ENCODE peak calls at places on chromosomes 7 and 10, in four cellular contexts. D is IMR-90, M is H9, S is trophoblast cell. X is an unnamed sample.

GRCh38 chr7:120583835-120584586 is 273.9 kb downstream of the TSPAN12 start:
- DNase-seq in D (peak), M (no peak), S (peak), X (peak)

GRCh38 chr7:44978511-44979366 is at the start of gene MYO1G:
- DNase-seq in D (no peak), M (no peak), S (no peak), X (no peak)

GRCh38 chr10:110042891-110043290 is 35.1 kb downstream of the ADD3 start:
- DNase-seq in D (no peak), M (no peak), S (no peak), X (no peak)

GRCh38 chr10:36888925-36889573 is 236.3 kb upstream of the ANKRD30A start:
- DNase-seq in D (peak), M (peak), S (peak), X (peak)

GRCh38 chr10:82037076-82037475 is 162.1 kb downstream of the NRG3 start:
- DNase-seq in D (no peak), M (no peak), S (no peak), X (no peak)

GRCh38 chr7:151764056-151764920 is 112.6 kb downstream of the PRKAG2 start:
- DNase-seq in D (no peak), M (no peak), S (no peak), X (no peak)

GRCh38 chr10:28425431-28425830 is 107.5 kb upstream of the WAC start:
- DNase-seq in D (no peak), M (no peak), S (no peak), X (no peak)

GRCh38 chr10:127612-128432 is 7.4 kb upstream of the ZMYND11 start:
- DNase-seq in D (no peak), M (no peak), S (no peak), X (no peak)

GRCh38 chr10:28875535-28876208 is 198.4 kb downstream of the BAMBI start:
- DNase-seq in D (peak), M (peak), S (peak), X (peak)

GRCh38 chr10:373516-374309 is 238.5 kb downstream of the ZMYND11 start:
- DNase-seq in D (peak), M (no peak), S (peak), X (peak)

GRCh38 chr10:331186-331585 is 195.9 kb downstream of the ZMYND11 start:
- DNase-seq in D (no peak), M (no peak), S (no peak), X (no peak)

GRCh38 chr7:33757563-33758165 is 147.7 kb upstream of the BMPER start:
- DNase-seq in D (peak), M (no peak), S (peak), X (peak)

GRCh38 chr10:105952153-105952552 is 1212.4 kb downstream of the SORCS1 start:
- DNase-seq in D (peak), M (peak), S (no peak), X (peak)

GRCh38 chr10:97633921-97634320 is 621 bp upstream of the MORN4 start:
- DNase-seq in D (no peak), M (peak), S (peak), X (no peak)

GRCh38 chr10:78756604-78757442 is 311.9 kb upstream of the ZMIZ1 start:
- DNase-seq in D (peak), M (no peak), S (peak), X (peak)

GRCh38 chr10:596725-597345 is 92.6 kb downstream of the DIP2C start:
- DNase-seq in D (no peak), M (no peak), S (no peak), X (no peak)

GRCh38 chr10:73648975-73649829 is 6.6 kb downstream of the SYNPO2L start:
- DNase-seq in D (peak), M (no peak), S (peak), X (no peak)

GRCh38 chr10:132776186-132776585 is 9.8 kb downstream of the NKX6-2 start:
- DNase-seq in D (no peak), M (no peak), S (no peak), X (no peak)

GRCh38 chr7:35003679-35004278 is 33.5 kb downstream of the DPY19L1 start:
- DNase-seq in D (peak), M (no peak), S (peak), X (peak)

GRCh38 chr10:52115823-52116222 is 198.3 kb upstream of the DKK1 start:
- DNase-seq in D (peak), M (no peak), S (no peak), X (no peak)

GRCh38 chr10:58241346-58241745 is 26.3 kb downstream of the IPMK start:
- DNase-seq in D (peak), M (no peak), S (no peak), X (no peak)

GRCh38 chr7:40232242-40232929 is 97.6 kb downstream of the SUGCT start:
- DNase-seq in D (peak), M (no peak), S (no peak), X (peak)

GRCh38 chr10:114691442-114691941 is 33.4 kb upstream of the ABLIM1 start:
- DNase-seq in D (peak), M (no peak), S (no peak), X (peak)

GRCh38 chr10:32205666-32206065 is 141.3 kb downstream of the EPC1 start:
- DNase-seq in D (peak), M (no peak), S (no peak), X (no peak)

GRCh38 chr7:98808751-98809460 is 60.9 kb downstream of the TMEM130 start:
- DNase-seq in D (no peak), M (no peak), S (no peak), X (no peak)

GRCh38 chr10:129761573-129761972 is 202.5 kb downstream of the EBF3 start:
- DNase-seq in D (no peak), M (peak), S (no peak), X (no peak)

GRCh38 chr10:128610113-128610512 is 483.9 kb upstream of the MKI67 start:
- DNase-seq in D (no peak), M (no peak), S (no peak), X (no peak)
- H3K14ac ChIP-seq in D (no peak), M (no peak), S (no peak), X (no peak)

GRCh38 chr7:50564630-50565558 is at the start of gene DDC:
- DNase-seq in D (no peak), M (no peak), S (no peak), X (no peak)

GRCh38 chr7:50564171-50564570 is 1.0 kb downstream of the DDC start:
- DNase-seq in D (no peak), M (no peak), S (no peak), X (no peak)

GRCh38 chr7:50565559-50565916 is 333 bp upstream of the DDC start:
- DNase-seq in D (no peak), M (no peak), S (no peak), X (no peak)

GRCh38 chr7:50560865-50561351 is 4.3 kb downstream of the DDC start:
- DNase-seq in D (no peak), M (no peak), S (no peak), X (no peak)

DNA sequence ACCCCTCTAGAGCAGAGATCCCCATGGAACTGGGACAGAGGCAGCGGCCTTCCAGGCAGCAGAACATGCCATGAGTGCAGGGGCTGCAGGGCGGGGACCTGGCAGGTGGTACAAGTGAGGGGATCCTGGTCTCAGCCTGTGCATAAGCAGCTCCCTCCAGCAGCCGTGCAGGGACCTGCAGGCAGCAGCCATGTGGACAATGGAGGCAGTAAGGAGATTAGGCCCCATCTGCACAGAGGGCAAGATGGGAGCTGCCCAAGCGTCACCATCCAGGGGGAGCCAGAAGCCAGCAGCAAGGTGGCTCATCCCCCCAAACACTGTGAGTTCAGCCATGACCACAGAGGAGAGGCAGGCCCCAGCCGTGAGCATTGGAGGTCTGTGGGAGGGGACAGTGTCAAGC is 3.1 kb downstream of the DDC start:
- DNase-seq in D (no peak), M (no peak), S (no peak), X (no peak)
- H3K14ac ChIP-seq in D (no peak), M (no peak), S (no peak), X (no peak)

DNA sequence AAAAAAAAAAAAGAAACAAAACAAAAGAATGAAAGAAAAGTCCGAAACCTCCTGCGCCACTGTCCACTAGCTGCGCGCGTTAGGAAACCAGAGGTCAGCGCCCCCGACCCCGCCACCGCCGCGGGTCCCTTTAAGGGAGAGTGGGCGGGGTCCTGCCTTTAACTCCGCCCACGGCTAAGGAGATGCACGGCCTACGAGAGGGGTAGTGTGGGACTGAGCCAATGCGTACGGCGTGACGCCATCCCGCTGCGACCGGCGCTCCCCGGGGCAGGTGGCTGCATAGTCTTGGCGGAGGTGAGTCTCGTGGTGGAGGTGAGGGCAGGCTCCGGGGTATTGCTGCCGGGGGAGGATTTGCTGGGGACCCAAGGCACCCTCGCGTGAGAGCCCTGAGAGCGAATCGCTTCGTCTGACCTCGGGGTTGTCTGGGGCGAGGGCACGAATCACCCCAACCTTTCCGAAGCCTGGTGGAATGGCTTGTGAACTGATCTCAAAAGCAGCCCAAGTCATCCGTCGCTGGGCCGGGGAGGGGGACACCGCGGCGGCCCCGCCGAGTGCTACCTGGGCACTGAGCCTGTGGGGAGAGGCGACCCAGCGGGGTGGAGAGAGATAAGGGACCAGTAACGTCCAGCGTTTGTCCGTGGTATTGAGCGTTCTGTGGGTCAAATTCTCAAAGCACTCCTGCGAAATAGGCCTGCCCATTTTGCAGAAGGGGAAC is at the start of gene MRPS17:
- DNase-seq in D (peak), M (peak), S (peak), X (peak)
- H3K14ac ChIP-seq in D (peak), M (peak), S (peak), X (no peak)

GRCh38 chr10:11875499-11876281 is 52.5 kb downstream of the PROSER2 start:
- DNase-seq in D (peak), M (no peak), S (peak), X (peak)
- H3K14ac ChIP-seq in D (peak), M (peak), S (peak), X (peak)